ENCODE peak calls at places on chromosomes 16 and 17, in four cellular contexts. A, X, F and N are unnamed samples.

GRCh38 chr17:3647769-3648540 is 11.4 kb downstream of the CTNS start:
- DNase-seq in A (peak), X (peak), F (peak), N (peak)

GRCh38 chr16:77335652-77336234 is 99.1 kb downstream of the ADAMTS18 start:
- DNase-seq in A (no peak), X (no peak), F (no peak), N (peak)

GRCh38 chr16:85699224-85699558 is 10.4 kb upstream of the GINS2 start:
- DNase-seq in A (no peak), X (no peak), F (no peak), N (no peak)

GRCh38 chr17:72614871-72615626 is 477.4 kb downstream of the SLC39A11 start:
- DNase-seq in A (peak), X (peak), F (no peak), N (peak)

GRCh38 chr16:70290949-70291519 is 1.7 kb upstream of the AARS1 start:
- DNase-seq in A (peak), X (no peak), F (no peak), N (no peak)

GRCh38 chr16:67939507-67940435 is 3.1 kb upstream of the PSMB10 start:
- DNase-seq in A (no peak), X (no peak), F (peak), N (no peak)

GRCh38 chr16:7745321-7745720 is 412.7 kb downstream of the RBFOX1 start:
- DNase-seq in A (no peak), X (no peak), F (no peak), N (no peak)

GRCh38 chr16:48681520-48681919 is 71.5 kb upstream of the N4BP1 start:
- DNase-seq in A (no peak), X (no peak), F (no peak), N (no peak)

GRCh38 chr17:63830904-63831491 is 3.5 kb upstream of the FTSJ3 start:
- DNase-seq in A (no peak), X (no peak), F (no peak), N (no peak)

GRCh38 chr16:54739381-54739780 is 191.3 kb upstream of the IRX5 start:
- DNase-seq in A (no peak), X (no peak), F (no peak), N (no peak)

GRCh38 chr16:71882505-71883192 is 1.3 kb downstream of the ZNF821 start:
- DNase-seq in A (peak), X (peak), F (peak), N (peak)

GRCh38 chr16:73068546-73069401 is 20.8 kb upstream of the ZFHX3 start:
- DNase-seq in A (peak), X (peak), F (no peak), N (peak)

GRCh38 chr16:67190041-67190440 is at the start of gene EXOC3L1:
- DNase-seq in A (no peak), X (no peak), F (no peak), N (no peak)

GRCh38 chr17:62970617-62971016 is 4.6 kb downstream of the TANC2 start:
- DNase-seq in A (no peak), X (no peak), F (no peak), N (no peak)

GRCh38 chr17:27751622-27752490 is 48.5 kb downstream of the NOS2 start:
- DNase-seq in A (no peak), X (no peak), F (no peak), N (no peak)

GRCh38 chr17:79518330-79519151 is 92.3 kb downstream of the RBFOX3 start:
- DNase-seq in A (no peak), X (no peak), F (no peak), N (no peak)

GRCh38 chr17:61907361-61907760 is 20.4 kb downstream of the INTS2 start:
- DNase-seq in A (no peak), X (no peak), F (no peak), N (no peak)

GRCh38 chr17:37770631-37771518 is 26.0 kb upstream of the HNF1B start:
- DNase-seq in A (peak), X (peak), F (peak), N (peak)

GRCh38 chr16:70496513-70496912 is 26.8 kb downstream of the COG4 start:
- DNase-seq in A (no peak), X (no peak), F (no peak), N (no peak)

GRCh38 chr16:67694611-67695010 is 24.5 kb downstream of the GFOD2 start:
- DNase-seq in A (no peak), X (no peak), F (no peak), N (no peak)

GRCh38 chr17:74892974-74893911 is at the start of gene FADS6:
- DNase-seq in A (no peak), X (no peak), F (no peak), N (no peak)

GRCh38 chr16:51989637-51990230 is 557.2 kb downstream of the TOX3 start:
- DNase-seq in A (no peak), X (no peak), F (no peak), N (no peak)

GRCh38 chr17:58060596-58061191 is 22.5 kb upstream of the DYNLL2 start:
- DNase-seq in A (peak), X (no peak), F (no peak), N (peak)

GRCh38 chr17:30113213-30113612 is 3.4 kb upstream of the NSRP1 start:
- DNase-seq in A (no peak), X (peak), F (no peak), N (peak)

GRCh38 chr16:14357328-14357727 is 272.7 kb downstream of the PARN start:
- DNase-seq in A (no peak), X (no peak), F (no peak), N (no peak)

GRCh38 chr17:58054641-58055040 is 28.6 kb upstream of the DYNLL2 start:
- DNase-seq in A (no peak), X (no peak), F (no peak), N (no peak)

GRCh38 chr17:49229805-49230600 is 584 bp downstream of the PHOSPHO1 start:
- DNase-seq in A (no peak), X (no peak), F (no peak), N (no peak)

GRCh38 chr16:68031951-68032350 is 8.9 kb downstream of the DUS2 start:
- DNase-seq in A (no peak), X (no peak), F (no peak), N (no peak)

GRCh38 chr17:50872710-50873424 is 6.7 kb upstream of the TOB1 start:
- DNase-seq in A (peak), X (peak), F (peak), N (peak)

GRCh38 chr17:15263680-15264079 is 1.4 kb downstream of the PMP22 start:
- DNase-seq in A (no peak), X (no peak), F (no peak), N (no peak)

DNA sequence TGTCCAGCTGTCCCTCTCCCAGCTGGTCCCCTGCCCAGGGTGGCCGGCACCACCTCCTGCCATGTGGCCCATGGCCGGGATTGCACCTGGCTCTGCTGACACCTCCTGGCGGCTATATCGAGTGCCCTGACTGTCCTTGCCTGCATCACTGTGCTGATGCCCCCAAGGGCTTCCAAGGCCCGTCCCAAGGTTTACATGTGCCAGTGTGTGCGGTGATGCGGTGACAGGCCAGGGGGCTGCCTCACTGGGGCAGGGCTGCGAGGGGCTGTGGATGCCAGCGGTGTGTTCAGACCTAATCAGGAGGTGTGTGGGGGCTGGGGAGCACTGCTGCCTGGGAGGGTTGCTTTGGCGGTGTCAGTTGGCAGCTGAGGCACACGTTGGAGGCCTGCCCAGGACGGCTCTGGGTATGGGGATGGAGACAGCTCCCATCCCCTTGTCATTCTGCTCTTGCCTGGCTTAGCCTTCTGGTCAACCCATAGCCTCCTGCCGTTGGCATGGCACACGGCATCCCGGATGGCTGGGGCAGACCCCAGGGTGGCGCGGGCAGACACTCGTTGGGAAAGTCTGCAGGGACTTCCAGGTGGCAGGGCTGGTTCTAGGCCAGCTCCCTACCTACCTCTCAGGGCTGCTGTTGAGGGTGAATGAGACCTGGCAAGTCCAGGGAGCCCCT is 5.5 kb downstream of the MAP2K3 start:
- DNase-seq in A (no peak), X (no peak), F (no peak), N (peak)
- H3K4me3 ChIP-seq in A (no peak), X (no peak), F (no peak), N (no peak)

GRCh38 chr16:5033256-5034166 is at the start of gene NAGPA:
- DNase-seq in A (peak), X (peak), F (peak), N (peak)

GRCh38 chr16:5035909-5036227 is 2.1 kb upstream of the NAGPA start:
- DNase-seq in A (no peak), X (no peak), F (no peak), N (no peak)

GRCh38 chr16:5036228-5037156 is 2.8 kb upstream of the NAGPA start:
- DNase-seq in A (no peak), X (no peak), F (no peak), N (peak)

GRCh38 chr16:5032748-5033167 is 977 bp downstream of the NAGPA start:
- DNase-seq in A (no peak), X (no peak), F (no peak), N (no peak)

GRCh38 chr16:5034167-5034523 is 410 bp upstream of the NAGPA start:
- DNase-seq in A (no peak), X (no peak), F (no peak), N (no peak)
- H3K4me3 ChIP-seq in A (peak), X (peak), F (peak), N (peak)

GRCh38 chr16:28923231-28923587 is 1.8 kb downstream of the RABEP2 start:
- DNase-seq in A (no peak), X (no peak), F (no peak), N (no peak)
- H3K4me3 ChIP-seq in A (no peak), X (no peak), F (no peak), N (no peak)

GRCh38 chr17:70050931-70051330 is 24.1 kb upstream of the KCNJ16 start:
- DNase-seq in A (no peak), X (no peak), F (no peak), N (peak)

GRCh38 chr17:70054961-70055360 is 20.1 kb upstream of the KCNJ16 start:
- DNase-seq in A (no peak), X (no peak), F (no peak), N (no peak)

GRCh38 chr17:70048020-70048419 is 27.0 kb upstream of the KCNJ16 start:
- DNase-seq in A (no peak), X (no peak), F (no peak), N (no peak)

GRCh38 chr17:70050192-70050591 is 24.8 kb upstream of the KCNJ16 start:
- DNase-seq in A (no peak), X (no peak), F (no peak), N (peak)

GRCh38 chr17:70053241-70054234 is 21.5 kb upstream of the KCNJ16 start:
- DNase-seq in A (peak), X (no peak), F (no peak), N (peak)
- H3K4me3 ChIP-seq in A (peak), X (no peak), F (no peak), N (peak)

GRCh38 chr17:39737761-39738567 is at the start of gene GRB7:
- DNase-seq in A (no peak), X (no peak), F (no peak), N (no peak)
- H3K4me3 ChIP-seq in A (no peak), X (no peak), F (peak), N (no peak)

DNA sequence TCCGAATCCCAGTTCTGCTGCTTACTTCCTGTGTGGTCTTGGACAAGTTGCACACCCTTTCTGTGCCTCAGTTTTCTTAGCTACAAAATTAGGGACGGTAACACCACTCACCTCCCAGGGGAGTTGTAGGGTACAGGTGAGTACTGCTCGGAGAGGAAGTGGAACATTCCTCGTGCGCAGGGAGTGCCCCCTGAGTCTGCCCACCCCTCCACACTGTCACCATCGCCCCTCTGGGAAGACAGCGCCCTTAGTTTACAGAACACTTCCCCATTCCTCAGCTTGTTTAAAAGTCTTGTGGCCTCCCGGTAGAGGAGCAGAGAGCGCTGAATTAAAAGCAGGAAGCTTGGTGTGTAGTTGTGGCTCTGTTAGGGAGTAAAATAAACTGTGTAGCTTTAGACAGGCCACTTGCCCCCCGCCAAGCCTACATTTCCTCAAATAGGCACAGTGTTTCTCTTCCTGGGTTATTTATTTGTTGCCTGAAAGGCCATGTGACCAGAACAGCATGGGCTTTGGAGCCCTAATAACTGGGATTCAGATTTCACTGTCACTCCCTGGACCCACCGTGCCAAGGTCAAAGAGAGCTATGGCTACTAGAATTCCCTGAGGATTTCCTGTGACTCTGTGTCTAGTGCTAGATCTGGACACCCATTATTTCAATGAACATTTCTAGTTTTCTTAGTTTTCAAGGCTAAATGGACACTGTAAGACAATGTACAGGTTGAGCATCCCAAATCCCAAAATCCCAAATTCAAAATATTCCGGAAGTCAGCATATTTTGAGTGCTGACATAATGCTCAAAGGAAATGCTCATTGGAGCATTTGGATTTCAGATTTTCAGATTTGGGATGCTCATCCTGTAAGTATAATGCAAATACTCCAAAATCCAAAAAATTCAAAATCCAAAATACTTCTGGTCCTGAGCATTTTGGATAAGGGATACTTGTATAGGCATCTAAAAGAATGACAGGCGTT is 372.5 kb downstream of the SNX29 start:
- DNase-seq in A (no peak), X (no peak), F (no peak), N (no peak)
- H3K4me3 ChIP-seq in A (no peak), X (no peak), F (no peak), N (no peak)

DNA sequence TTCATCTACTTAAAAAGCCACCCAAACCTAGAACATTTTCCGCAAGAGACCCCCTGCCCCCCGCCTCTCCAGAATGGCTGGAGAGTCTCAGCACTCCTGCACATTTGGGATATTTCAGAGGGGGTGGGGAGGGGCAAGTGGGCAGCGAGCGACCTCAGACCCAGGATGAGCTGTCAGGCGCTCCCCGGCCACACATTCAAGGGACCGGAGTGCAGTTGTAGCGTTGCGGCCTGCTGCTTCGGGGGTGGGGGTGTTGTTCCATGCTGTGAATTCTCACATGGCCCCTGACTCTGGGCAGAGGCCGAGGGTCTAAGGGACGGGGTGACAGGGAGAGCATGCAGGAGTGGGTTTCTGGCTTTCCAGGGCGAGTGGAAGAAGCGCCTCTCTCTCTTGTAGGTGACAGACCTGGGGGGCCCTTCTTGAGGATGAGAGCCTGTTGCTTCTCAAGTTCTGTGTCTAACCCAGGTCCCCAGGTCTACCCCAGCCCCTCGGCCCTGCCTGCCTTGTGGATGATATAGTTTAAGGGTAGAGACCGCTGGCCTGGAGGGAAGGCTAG is 231.2 kb downstream of the SEC14L1 start:
- DNase-seq in A (no peak), X (no peak), F (no peak), N (no peak)
- H3K4me3 ChIP-seq in A (peak), X (peak), F (peak), N (peak)

GRCh38 chr16:74657873-74658642 is 8.6 kb downstream of the RFWD3 start:
- DNase-seq in A (no peak), X (no peak), F (no peak), N (no peak)
- H3K4me3 ChIP-seq in A (no peak), X (no peak), F (no peak), N (no peak)